ENCODE peak calls at places on chromosomes 2 and 18, in six cellular contexts. H, P, N, G, L and M are unnamed samples.

GRCh38 chr18:9992300-9992987 is 78.6 kb downstream of the VAPA start:
- DNase-seq in H (no peak), P (no peak), N (no peak), G (no peak), L (peak; percentile 19), M (no peak)

GRCh38 chr2:163856941-163857340 is 121.1 kb upstream of the FIGN start:
- DNase-seq in H (no peak), P (no peak), N (no peak), G (no peak), L (no peak), M (no peak)

GRCh38 chr2:98875081-98875728 is 60.8 kb downstream of the CRACDL start:
- DNase-seq in H (no peak), P (no peak), N (no peak), G (no peak), L (no peak), M (no peak)

GRCh38 chr18:58176915-58177717 is 133.1 kb downstream of the NEDD4L start:
- DNase-seq in H (no peak), P (no peak), N (no peak), G (no peak), L (no peak), M (no peak)

GRCh38 chr2:52934354-52934898 is 833.2 kb upstream of the CHAC2 start:
- DNase-seq in H (no peak), P (no peak), N (no peak), G (no peak), L (no peak), M (no peak)

GRCh38 chr2:69509011-69509749 is 71.9 kb upstream of the NFU1 start:
- DNase-seq in H (no peak), P (peak; percentile 18), N (peak; percentile 58), G (no peak), L (peak; percentile 38), M (no peak)

GRCh38 chr2:16350211-16350610 is 315.4 kb downstream of the CYRIA start:
- DNase-seq in H (no peak), P (no peak), N (no peak), G (no peak), L (no peak), M (no peak)

GRCh38 chr18:79933765-79934164 is 17.7 kb downstream of the SLC66A2 start:
- DNase-seq in H (no peak), P (no peak), N (peak; percentile 33), G (no peak), L (peak; percentile 76), M (no peak)

GRCh38 chr18:62710417-62710816 is 4.9 kb upstream of the PHLPP1 start:
- DNase-seq in H (no peak), P (no peak), N (no peak), G (no peak), L (no peak), M (no peak)

GRCh38 chr2:200662727-200663126 is 76.9 kb downstream of the AOX1 start:
- DNase-seq in H (no peak), P (no peak), N (no peak), G (no peak), L (no peak), M (no peak)

GRCh38 chr2:31228717-31229116 is 5.2 kb upstream of the EHD3 start:
- DNase-seq in H (no peak), P (no peak), N (no peak), G (no peak), L (no peak), M (no peak)

GRCh38 chr2:69621440-69621839 is 22.1 kb downstream of the AAK1 start:
- DNase-seq in H (no peak), P (no peak), N (no peak), G (no peak), L (no peak), M (no peak)

GRCh38 chr2:191864623-191865521 is 18.0 kb upstream of the CAVIN2 start:
- DNase-seq in H (no peak), P (no peak), N (no peak), G (no peak), L (no peak), M (no peak)

GRCh38 chr2:10359246-10359645 is 56.5 kb downstream of the HPCAL1 start:
- DNase-seq in H (no peak), P (no peak), N (no peak), G (no peak), L (no peak), M (no peak)

GRCh38 chr2:7292154-7292553 is 374.9 kb downstream of the RNF144A start:
- DNase-seq in H (no peak), P (no peak), N (no peak), G (no peak), L (no peak), M (no peak)

GRCh38 chr2:240793313-240794177 is 26.5 kb downstream of the KIF1A start:
- DNase-seq in H (no peak), P (peak; percentile 10), N (peak; percentile 25), G (no peak), L (no peak), M (no peak)

GRCh38 chr18:76953186-76953982 is 131.0 kb downstream of the ZNF236 start:
- DNase-seq in H (no peak), P (peak; percentile 67), N (peak; percentile 75), G (no peak), L (peak; percentile 69), M (no peak)

GRCh38 chr2:159518321-159519005 is 97.9 kb downstream of the BAZ2B start:
- DNase-seq in H (no peak), P (no peak), N (no peak), G (no peak), L (no peak), M (no peak)

GRCh38 chr2:239793851-239794250 is 231.3 kb downstream of the NDUFA10 start:
- DNase-seq in H (no peak), P (no peak), N (no peak), G (no peak), L (no peak), M (no peak)

GRCh38 chr2:84963323-84963691 is 7.7 kb upstream of the KCMF1 start:
- DNase-seq in H (no peak), P (no peak), N (no peak), G (no peak), L (no peak), M (no peak)

GRCh38 chr18:75473316-75473715 is 45.8 kb upstream of the SMIM21 start:
- DNase-seq in H (no peak), P (no peak), N (no peak), G (no peak), L (no peak), M (no peak)

GRCh38 chr2:134917219-134917957 is 1.2 kb upstream of the CCNT2 start:
- DNase-seq in H (no peak), P (peak; percentile 21), N (no peak), G (no peak), L (peak; percentile 26), M (peak; percentile 17)

GRCh38 chr2:233285921-233286320 is 21.7 kb upstream of the SAG start:
- DNase-seq in H (no peak), P (no peak), N (no peak), G (no peak), L (no peak), M (no peak)

GRCh38 chr2:239751719-239752355 is 273.3 kb downstream of the NDUFA10 start:
- DNase-seq in H (no peak), P (peak; percentile 31), N (peak; percentile 64), G (no peak), L (peak; percentile 21), M (no peak)

GRCh38 chr18:63758616-63759015 is 16.6 kb upstream of the SERPINB7 start:
- DNase-seq in H (no peak), P (no peak), N (no peak), G (no peak), L (no peak), M (no peak)

DNA sequence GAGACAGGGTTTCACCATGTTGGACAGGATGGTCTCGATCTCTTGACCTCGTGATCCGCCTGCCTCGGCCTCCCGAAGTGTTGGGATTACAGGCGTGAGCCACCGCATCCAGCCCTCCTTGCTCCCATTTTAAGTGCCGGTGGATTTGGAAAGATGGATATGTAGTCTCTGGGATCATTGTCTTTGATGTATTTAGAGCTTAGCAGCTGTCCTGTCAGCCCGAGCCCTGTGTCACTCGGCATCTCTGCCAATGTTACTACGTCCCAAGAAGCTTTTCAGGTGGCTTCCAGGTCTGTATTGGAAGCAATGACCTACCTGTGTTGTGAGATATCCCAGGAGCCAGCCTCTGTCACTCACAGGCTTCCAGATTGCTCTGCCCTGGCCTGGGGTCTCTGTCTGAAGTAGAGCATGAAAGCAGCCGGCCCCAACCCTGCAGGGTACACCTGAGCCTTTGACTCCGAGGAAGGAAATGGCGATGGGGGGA is 35.3 kb downstream of the MAP4K4 start:
- DNase-seq in H (no peak), P (no peak), N (no peak), G (no peak), L (no peak), M (no peak)
- H3K4me1 ChIP-seq in H (peaks cover 6% of the 10 kb centered on the region), P (peaks cover 97% of the 10 kb centered on the region), N (peaks cover 71% of the 10 kb centered on the region), G (peaks cover 23% of the 10 kb centered on the region), L (peaks cover 8% of the 10 kb centered on the region), M (peaks cover 78% of the 10 kb centered on the region)

GRCh38 chr2:20448246-20449046 is 1.6 kb downstream of the RHOB start:
- DNase-seq in H (no peak), P (no peak), N (peak; percentile 54), G (no peak), L (no peak), M (peak; percentile 26)
- H3K27me3 ChIP-seq in H (no peaks in the 10 kb centered on the region), P (no peaks in the 10 kb centered on the region), N (no peaks in the 10 kb centered on the region), G (peaks cover 4% of the 10 kb centered on the region), L (no peaks in the 10 kb centered on the region), M (no peaks in the 10 kb centered on the region)

DNA sequence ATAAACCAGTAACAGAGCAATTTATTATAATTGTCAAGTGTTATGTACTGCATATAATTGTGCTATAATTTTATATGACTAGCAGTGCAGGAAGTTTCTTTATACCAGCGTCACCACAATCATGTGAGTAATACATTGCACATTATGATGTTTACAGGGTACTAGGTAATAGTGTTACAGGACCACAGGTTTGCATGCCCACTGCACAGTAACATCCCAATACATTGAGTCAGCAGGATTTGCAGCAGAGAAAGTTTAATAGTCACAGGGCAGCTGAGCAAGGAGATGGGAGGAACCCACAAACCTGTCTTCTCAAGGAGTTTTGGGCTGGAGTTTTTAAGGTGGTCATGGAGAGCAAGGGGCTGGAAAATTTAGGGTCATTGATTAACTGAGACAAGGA is 1042.9 kb upstream of the ACVR2A start:
- DNase-seq in H (no peak), P (no peak), N (no peak), G (no peak), L (no peak), M (no peak)
- H3K4me1 ChIP-seq in H (no peaks in the 10 kb centered on the region), P (no peaks in the 10 kb centered on the region), N (no peaks in the 10 kb centered on the region), G (no peaks in the 10 kb centered on the region), L (no peaks in the 10 kb centered on the region), M (peaks cover 5% of the 10 kb centered on the region)

DNA sequence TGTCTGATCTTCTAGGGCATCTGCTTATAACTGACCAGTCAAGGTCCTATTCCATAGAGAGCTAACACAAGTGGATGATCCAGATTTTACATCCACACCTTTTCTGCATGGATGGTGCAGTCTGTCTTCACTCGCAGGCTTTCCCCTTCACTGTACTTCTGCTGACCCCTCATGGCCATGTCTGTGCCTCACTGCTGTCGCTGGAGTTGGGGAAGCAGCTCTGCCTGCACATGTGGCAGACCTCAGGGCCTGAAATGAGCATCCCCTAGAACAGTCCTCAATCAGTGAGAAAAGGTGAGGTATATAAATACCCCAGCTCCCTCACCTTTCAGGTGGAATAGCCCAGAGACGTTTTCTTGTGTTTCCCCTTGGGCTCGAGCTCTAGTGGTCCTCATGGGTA is 233.8 kb downstream of the ANKRD36B start:
- DNase-seq in H (no peak), P (no peak), N (no peak), G (no peak), L (no peak), M (no peak)
- H3K27me3 ChIP-seq in H (peaks cover 11% of the 10 kb centered on the region), P (peaks cover 54% of the 10 kb centered on the region), N (peaks cover 3% of the 10 kb centered on the region), G (no peaks in the 10 kb centered on the region), L (no peaks in the 10 kb centered on the region), M (no peaks in the 10 kb centered on the region)